ENCODE peak calls at places on chromosomes 2 and 18, in seven cellular contexts. One of them, this sample, is unnamed.

GRCh38 chr2:176677746-176678145 is 408.5 kb downstream of the MTX2 start:
- DNase-seq in suprapubic skin: no peak
- DNase-seq in omental fat pad: no peak
- DNase-seq in Panc1: no peak
- DNase-seq in endothelial cell of umbilical vein: no peak
- DNase-seq in fibroblast of mammary gland: no peak
- DNase-seq in kidney epithelial cell: no peak
- DNase-seq in this sample: no peak

GRCh38 chr2:84991404-84992151 is 20.6 kb downstream of the KCMF1 start:
- DNase-seq in suprapubic skin: no peak
- DNase-seq in omental fat pad: no peak
- DNase-seq in Panc1: no peak
- DNase-seq in endothelial cell of umbilical vein: peak; percentile 24
- DNase-seq in fibroblast of mammary gland: peak; percentile 73
- DNase-seq in kidney epithelial cell: no peak
- DNase-seq in this sample: no peak

GRCh38 chr2:158045362-158045761 is 56.3 kb upstream of the UPP2 start:
- DNase-seq in suprapubic skin: no peak
- DNase-seq in omental fat pad: no peak
- DNase-seq in Panc1: no peak
- DNase-seq in endothelial cell of umbilical vein: no peak
- DNase-seq in fibroblast of mammary gland: no peak
- DNase-seq in kidney epithelial cell: no peak
- DNase-seq in this sample: no peak

GRCh38 chr2:230162981-230163380 is 56.8 kb downstream of the SP110 start:
- DNase-seq in suprapubic skin: no peak
- DNase-seq in omental fat pad: no peak
- DNase-seq in Panc1: no peak
- DNase-seq in endothelial cell of umbilical vein: no peak
- DNase-seq in fibroblast of mammary gland: no peak
- DNase-seq in kidney epithelial cell: no peak
- DNase-seq in this sample: no peak

GRCh38 chr18:62992877-62993365 is 277.6 kb downstream of the PHLPP1 start:
- DNase-seq in suprapubic skin: no peak
- DNase-seq in omental fat pad: no peak
- DNase-seq in Panc1: no peak
- DNase-seq in endothelial cell of umbilical vein: no peak
- DNase-seq in fibroblast of mammary gland: no peak
- DNase-seq in kidney epithelial cell: no peak
- DNase-seq in this sample: no peak

GRCh38 chr2:240182001-240182400 is 41.5 kb upstream of the OTOS start:
- DNase-seq in suprapubic skin: peak; percentile 16
- DNase-seq in omental fat pad: no peak
- DNase-seq in Panc1: no peak
- DNase-seq in endothelial cell of umbilical vein: no peak
- DNase-seq in fibroblast of mammary gland: no peak
- DNase-seq in kidney epithelial cell: no peak
- DNase-seq in this sample: no peak

GRCh38 chr2:64975232-64975791 is 13.9 kb upstream of the SLC1A4 start:
- DNase-seq in suprapubic skin: no peak
- DNase-seq in omental fat pad: peak; percentile 38
- DNase-seq in Panc1: peak; percentile 56
- DNase-seq in endothelial cell of umbilical vein: peak; percentile 27
- DNase-seq in fibroblast of mammary gland: peak; percentile 41
- DNase-seq in kidney epithelial cell: peak; percentile 75
- DNase-seq in this sample: no peak

GRCh38 chr2:12719400-12720104 is 2.8 kb downstream of the TRIB2 start:
- DNase-seq in suprapubic skin: no peak
- DNase-seq in omental fat pad: no peak
- DNase-seq in Panc1: no peak
- DNase-seq in endothelial cell of umbilical vein: peak; percentile 30
- DNase-seq in fibroblast of mammary gland: peak; percentile 86
- DNase-seq in kidney epithelial cell: no peak
- DNase-seq in this sample: no peak

GRCh38 chr2:231227309-231228162 is 29.1 kb downstream of the ARMC9 start:
- DNase-seq in suprapubic skin: no peak
- DNase-seq in omental fat pad: no peak
- DNase-seq in Panc1: peak; percentile 46
- DNase-seq in endothelial cell of umbilical vein: peak; percentile 68
- DNase-seq in fibroblast of mammary gland: peak; percentile 82
- DNase-seq in kidney epithelial cell: peak; percentile 44
- DNase-seq in this sample: no peak

GRCh38 chr2:226427538-226428307 is 371.9 kb downstream of the IRS1 start:
- DNase-seq in suprapubic skin: no peak
- DNase-seq in omental fat pad: no peak
- DNase-seq in Panc1: no peak
- DNase-seq in endothelial cell of umbilical vein: no peak
- DNase-seq in fibroblast of mammary gland: peak; percentile 96
- DNase-seq in kidney epithelial cell: peak; percentile 64
- DNase-seq in this sample: no peak

GRCh38 chr2:71923887-71924533 is 223.7 kb downstream of the CYP26B1 start:
- DNase-seq in suprapubic skin: no peak
- DNase-seq in omental fat pad: no peak
- DNase-seq in Panc1: peak; percentile 61
- DNase-seq in endothelial cell of umbilical vein: peak; percentile 66
- DNase-seq in fibroblast of mammary gland: peak; percentile 65
- DNase-seq in kidney epithelial cell: peak; percentile 25
- DNase-seq in this sample: no peak

GRCh38 chr2:64522843-64523428 is 1.2 kb upstream of the AFTPH start:
- DNase-seq in suprapubic skin: no peak
- DNase-seq in omental fat pad: peak; percentile 53
- DNase-seq in Panc1: peak; percentile 74
- DNase-seq in endothelial cell of umbilical vein: peak; percentile 87
- DNase-seq in fibroblast of mammary gland: peak; percentile 89
- DNase-seq in kidney epithelial cell: peak; percentile 50
- DNase-seq in this sample: no peak

GRCh38 chr2:100206731-100207255 is 64.4 kb upstream of the AFF3 start:
- DNase-seq in suprapubic skin: no peak
- DNase-seq in omental fat pad: no peak
- DNase-seq in Panc1: no peak
- DNase-seq in endothelial cell of umbilical vein: no peak
- DNase-seq in fibroblast of mammary gland: no peak
- DNase-seq in kidney epithelial cell: no peak
- DNase-seq in this sample: no peak

GRCh38 chr2:199186226-199186864 is 271.4 kb downstream of the SATB2 start:
- DNase-seq in suprapubic skin: no peak
- DNase-seq in omental fat pad: no peak
- DNase-seq in Panc1: no peak
- DNase-seq in endothelial cell of umbilical vein: no peak
- DNase-seq in fibroblast of mammary gland: no peak
- DNase-seq in kidney epithelial cell: no peak
- DNase-seq in this sample: no peak

GRCh38 chr2:66432801-66433694 is 1.9 kb upstream of the MEIS1 start:
- DNase-seq in suprapubic skin: peak; percentile 93
- DNase-seq in omental fat pad: peak; percentile 71
- DNase-seq in Panc1: peak; percentile 43
- DNase-seq in endothelial cell of umbilical vein: peak; percentile 95
- DNase-seq in fibroblast of mammary gland: peak; percentile 96
- DNase-seq in kidney epithelial cell: peak; percentile 70
- DNase-seq in this sample: peak; percentile 92

GRCh38 chr2:68357608-68358337 is 7.3 kb upstream of the PLEK start:
- DNase-seq in suprapubic skin: no peak
- DNase-seq in omental fat pad: no peak
- DNase-seq in Panc1: no peak
- DNase-seq in endothelial cell of umbilical vein: peak; percentile 57
- DNase-seq in fibroblast of mammary gland: peak; percentile 70
- DNase-seq in kidney epithelial cell: no peak
- DNase-seq in this sample: no peak

GRCh38 chr2:68362749-68363148 is 2.3 kb upstream of the PLEK start:
- DNase-seq in suprapubic skin: no peak
- DNase-seq in omental fat pad: no peak
- DNase-seq in Panc1: no peak
- DNase-seq in endothelial cell of umbilical vein: no peak
- DNase-seq in fibroblast of mammary gland: no peak
- DNase-seq in kidney epithelial cell: no peak
- DNase-seq in this sample: no peak

GRCh38 chr2:68356599-68357239 is 8.4 kb upstream of the PLEK start:
- DNase-seq in suprapubic skin: no peak
- DNase-seq in omental fat pad: no peak
- DNase-seq in Panc1: no peak
- DNase-seq in endothelial cell of umbilical vein: no peak
- DNase-seq in fibroblast of mammary gland: no peak
- DNase-seq in kidney epithelial cell: no peak
- DNase-seq in this sample: no peak

GRCh38 chr2:68362069-68362468 is 3.0 kb upstream of the PLEK start:
- DNase-seq in suprapubic skin: peak; percentile 76
- DNase-seq in omental fat pad: peak; percentile 58
- DNase-seq in Panc1: peak; percentile 24
- DNase-seq in endothelial cell of umbilical vein: peak; percentile 58
- DNase-seq in fibroblast of mammary gland: peak; percentile 66
- DNase-seq in kidney epithelial cell: no peak
- DNase-seq in this sample: no peak

DNA sequence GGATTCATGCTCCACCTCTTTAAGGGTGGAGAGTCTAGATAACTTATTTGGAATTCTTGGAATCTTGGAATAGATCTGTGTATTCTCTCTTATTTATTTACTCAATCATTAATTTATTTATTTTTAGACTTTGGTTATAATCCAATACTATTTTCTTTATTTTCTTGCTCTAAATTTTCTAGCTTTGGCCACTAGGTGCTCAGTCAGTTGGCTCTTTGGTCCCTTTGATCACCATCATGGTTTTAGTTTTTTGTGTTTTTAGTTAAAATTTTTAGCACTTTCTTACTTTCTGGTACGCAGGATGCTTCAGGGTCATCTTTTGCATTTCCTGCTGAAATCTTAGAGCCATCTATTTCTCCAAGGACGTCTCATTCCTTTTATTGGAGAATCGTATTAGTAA is 5.2 kb upstream of the PLEK start:
- DNase-seq in suprapubic skin: no peak
- DNase-seq in omental fat pad: no peak
- DNase-seq in Panc1: no peak
- DNase-seq in endothelial cell of umbilical vein: no peak
- DNase-seq in fibroblast of mammary gland: no peak
- DNase-seq in kidney epithelial cell: no peak
- DNase-seq in this sample: no peak
- TF ChIP-seq CTCF in suprapubic skin: no peak
- TF ChIP-seq CTCF in omental fat pad: no peak
- TF ChIP-seq CTCF in Panc1: peak; percentile 8
- TF ChIP-seq CTCF in endothelial cell of umbilical vein: no peak
- TF ChIP-seq CTCF in fibroblast of mammary gland: peak; percentile 21
- TF ChIP-seq CTCF in kidney epithelial cell: peak; percentile 4
- TF ChIP-seq CTCF in this sample: peak; percentile 48

DNA sequence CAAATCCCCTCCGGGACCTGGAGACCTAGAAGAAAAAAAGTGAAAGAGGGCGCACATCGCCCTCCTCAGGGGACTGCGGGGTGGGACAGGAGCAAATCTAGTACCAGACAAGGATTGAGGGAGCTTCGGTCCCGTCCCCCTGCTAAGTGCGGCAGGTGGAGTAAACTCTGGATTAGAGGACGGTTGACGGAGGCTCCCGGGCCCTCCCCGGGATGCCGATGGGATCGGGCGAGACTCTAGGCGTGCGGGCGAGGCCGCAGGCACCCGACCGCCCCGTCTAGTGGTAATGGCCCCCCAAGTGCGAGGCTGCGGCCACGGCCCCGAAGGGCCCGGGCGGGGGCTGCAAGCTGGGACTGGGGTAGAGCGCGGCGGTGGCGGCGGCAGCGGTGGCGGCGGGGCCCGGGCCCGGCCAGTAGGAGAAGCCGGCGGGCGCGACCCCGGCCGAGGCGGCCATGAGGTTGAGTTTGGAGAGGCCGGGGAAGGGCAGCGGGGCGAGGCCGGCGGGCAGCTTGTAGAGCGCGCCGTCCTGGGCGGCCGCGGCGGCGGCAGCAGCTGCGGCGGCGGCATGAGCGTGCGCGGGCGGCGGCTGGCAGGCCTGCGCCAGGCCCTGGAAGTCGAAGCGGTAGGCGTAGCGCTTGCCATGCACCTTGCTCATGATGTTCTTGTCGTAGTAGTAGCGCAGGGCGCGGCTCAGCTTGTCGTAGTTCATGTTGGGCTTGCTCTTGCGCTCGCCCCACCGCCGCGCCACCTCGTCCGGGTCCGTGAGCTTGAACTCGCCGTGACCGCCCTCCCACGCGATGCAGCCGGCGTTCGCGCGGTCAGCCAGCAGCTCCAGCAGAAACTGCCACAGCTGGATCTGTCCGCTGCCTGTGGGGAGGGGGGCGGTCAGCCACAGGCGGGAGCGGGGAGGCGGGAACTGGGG is 3.3 kb downstream of the FEV start:
- DNase-seq in suprapubic skin: peak; percentile 63
- DNase-seq in omental fat pad: no peak
- DNase-seq in Panc1: no peak
- DNase-seq in endothelial cell of umbilical vein: no peak
- DNase-seq in fibroblast of mammary gland: no peak
- DNase-seq in kidney epithelial cell: no peak
- DNase-seq in this sample: no peak
- TF ChIP-seq CTCF in suprapubic skin: no peak
- TF ChIP-seq CTCF in omental fat pad: no peak
- TF ChIP-seq CTCF in Panc1: no peak
- TF ChIP-seq CTCF in endothelial cell of umbilical vein: no peak
- TF ChIP-seq CTCF in fibroblast of mammary gland: no peak
- TF ChIP-seq CTCF in kidney epithelial cell: no peak
- TF ChIP-seq CTCF in this sample: no peak

GRCh38 chr18:29873211-29873610 is 1169.3 kb downstream of the DSC3 start:
- DNase-seq in suprapubic skin: no peak
- DNase-seq in omental fat pad: no peak
- DNase-seq in Panc1: no peak
- DNase-seq in endothelial cell of umbilical vein: no peak
- DNase-seq in fibroblast of mammary gland: no peak
- DNase-seq in kidney epithelial cell: no peak
- DNase-seq in this sample: no peak

GRCh38 chr18:29879763-29880162 is 1162.8 kb downstream of the DSC3 start:
- DNase-seq in suprapubic skin: no peak
- DNase-seq in omental fat pad: no peak
- DNase-seq in Panc1: no peak
- DNase-seq in endothelial cell of umbilical vein: no peak
- DNase-seq in fibroblast of mammary gland: no peak
- DNase-seq in kidney epithelial cell: no peak
- DNase-seq in this sample: no peak

DNA sequence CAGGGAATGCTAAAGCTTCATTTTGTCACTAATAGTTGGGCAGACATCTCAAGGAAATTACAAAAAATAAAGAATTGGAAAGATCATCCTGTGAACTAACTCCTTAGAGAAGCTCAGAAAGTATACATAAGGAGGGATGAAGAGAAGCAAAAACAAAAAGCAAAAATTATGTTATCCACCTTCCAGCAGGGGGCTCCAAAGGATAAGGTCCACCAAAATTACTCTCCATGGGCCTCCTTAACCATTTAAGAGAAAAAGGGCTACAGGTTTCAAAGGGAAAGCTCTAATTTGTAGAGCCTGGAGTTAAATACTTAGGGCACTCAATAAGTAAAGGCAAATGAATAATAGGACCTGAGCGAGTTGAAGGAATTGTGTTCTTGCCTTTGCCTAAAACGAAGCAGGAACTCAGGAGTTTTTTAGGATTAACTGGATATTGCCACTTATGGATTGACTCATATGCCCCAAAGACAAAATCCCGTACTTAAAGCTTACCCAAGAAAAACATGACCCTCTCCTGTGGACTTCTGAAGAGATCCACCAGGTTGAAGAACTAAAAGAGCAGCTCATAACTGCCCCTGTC is 1167.9 kb downstream of the DSC3 start:
- DNase-seq in suprapubic skin: no peak
- DNase-seq in omental fat pad: no peak
- DNase-seq in Panc1: peak; percentile 2
- DNase-seq in endothelial cell of umbilical vein: peak; percentile 30
- DNase-seq in fibroblast of mammary gland: peak; percentile 43
- DNase-seq in kidney epithelial cell: peak; percentile 5
- DNase-seq in this sample: no peak
- TF ChIP-seq CTCF in suprapubic skin: no peak
- TF ChIP-seq CTCF in omental fat pad: no peak
- TF ChIP-seq CTCF in Panc1: peak; percentile 41
- TF ChIP-seq CTCF in endothelial cell of umbilical vein: peak; percentile 38
- TF ChIP-seq CTCF in fibroblast of mammary gland: peak; percentile 47
- TF ChIP-seq CTCF in kidney epithelial cell: peak; percentile 55
- TF ChIP-seq CTCF in this sample: peak; percentile 79

GRCh38 chr2:104873689-104874054 is 19.8 kb downstream of the POU3F3 start:
- DNase-seq in suprapubic skin: no peak
- DNase-seq in omental fat pad: no peak
- DNase-seq in Panc1: no peak
- DNase-seq in endothelial cell of umbilical vein: no peak
- DNase-seq in fibroblast of mammary gland: no peak
- DNase-seq in kidney epithelial cell: no peak
- DNase-seq in this sample: no peak
- TF ChIP-seq CTCF in suprapubic skin: no peak
- TF ChIP-seq CTCF in omental fat pad: no peak
- TF ChIP-seq CTCF in Panc1: peak; percentile 53
- TF ChIP-seq CTCF in endothelial cell of umbilical vein: no peak
- TF ChIP-seq CTCF in fibroblast of mammary gland: no peak
- TF ChIP-seq CTCF in kidney epithelial cell: no peak
- TF ChIP-seq CTCF in this sample: peak; percentile 13